ENCODE peak calls at places on chromosomes 4 and X, in five cellular contexts. X, Y, W, B and D are unnamed samples.

GRCh38 chr4:140083320-140083719 is 70.7 kb downstream of the MAML3 start:
- DNase-seq in X (no peak), Y (no peak), W (no peak), B (peak; percentile 83), D (no peak)

GRCh38 chrX:93673869-93674271 is at the start of gene FAM133A:
- DNase-seq in X (no peak), Y (no peak), W (no peak), B (peak; percentile 7), D (peak; percentile 39)

GRCh38 chrX:43581888-43582539 is 74.1 kb upstream of the MAOA start:
- DNase-seq in X (no peak), Y (no peak), W (no peak), B (peak; percentile 28), D (no peak)

GRCh38 chrX:47166126-47166525 is 21.1 kb downstream of the RBM10 start:
- DNase-seq in X (no peak), Y (no peak), W (no peak), B (peak; percentile 65), D (peak; percentile 18)

GRCh38 chr4:8224596-8225289 is 25.7 kb downstream of the SH3TC1 start:
- DNase-seq in X (no peak), Y (no peak), W (no peak), B (no peak), D (no peak)

GRCh38 chr4:151744614-151745013 is 16.2 kb downstream of the GATB start:
- DNase-seq in X (no peak), Y (no peak), W (no peak), B (peak; percentile 89), D (peak; percentile 92)

GRCh38 chr4:184328022-184328736 is 110.5 kb upstream of the ENPP6 start:
- DNase-seq in X (no peak), Y (peak; percentile 32), W (no peak), B (no peak), D (no peak)

GRCh38 chrX:153592966-153593688 is 5.8 kb downstream of the CCNQ start:
- DNase-seq in X (no peak), Y (no peak), W (no peak), B (no peak), D (no peak)

GRCh38 chrX:153946910-153947769 is 2.7 kb upstream of the RENBP start:
- DNase-seq in X (peak; percentile 56), Y (peak; percentile 77), W (peak; percentile 80), B (peak; percentile 93), D (peak; percentile 82)

GRCh38 chrX:23616361-23616760 is 50.9 kb upstream of the PRDX4 start:
- DNase-seq in X (no peak), Y (no peak), W (no peak), B (peak; percentile 47), D (peak; percentile 11)

GRCh38 chr4:47837582-47838294 is at the start of gene CORIN:
- DNase-seq in X (no peak), Y (no peak), W (peak; percentile 59), B (no peak), D (peak; percentile 16)

GRCh38 chr4:38489924-38490639 is 173.9 kb upstream of the KLF3 start:
- DNase-seq in X (no peak), Y (no peak), W (peak; percentile 31), B (peak; percentile 52), D (peak; percentile 74)

GRCh38 chrX:137427061-137427778 is 138.7 kb upstream of the ZIC3 start:
- DNase-seq in X (no peak), Y (peak; percentile 52), W (peak; percentile 39), B (no peak), D (no peak)

GRCh38 chr4:124278477-124278876 is 434.1 kb downstream of the ANKRD50 start:
- DNase-seq in X (no peak), Y (no peak), W (no peak), B (peak; percentile 89), D (peak; percentile 34)

GRCh38 chrX:132909643-132910042 is 48.8 kb downstream of the HS6ST2 start:
- DNase-seq in X (no peak), Y (no peak), W (no peak), B (peak; percentile 5), D (peak; percentile 51)

GRCh38 chr4:26080876-26081628 is 167.0 kb downstream of the SMIM20 start:
- DNase-seq in X (no peak), Y (no peak), W (no peak), B (no peak), D (no peak)

GRCh38 chr4:88522702-88523324 is 763 bp downstream of the PYURF start:
- DNase-seq in X (peak; percentile 3), Y (no peak), W (no peak), B (peak; percentile 43), D (peak; percentile 60)

GRCh38 chrX:41352329-41352801 is 18.4 kb downstream of the DDX3X start:
- DNase-seq in X (no peak), Y (no peak), W (no peak), B (no peak), D (peak; percentile 31)

GRCh38 chr4:76658231-76659102 is 223.4 kb downstream of the SHROOM3 start:
- DNase-seq in X (no peak), Y (no peak), W (no peak), B (peak; percentile 63), D (peak; percentile 86)

GRCh38 chr4:137955615-137956014 is 286.5 kb downstream of the SLC7A11 start:
- DNase-seq in X (no peak), Y (no peak), W (no peak), B (no peak), D (no peak)

GRCh38 chr4:137946423-137946822 is 295.7 kb downstream of the SLC7A11 start:
- DNase-seq in X (no peak), Y (no peak), W (no peak), B (peak; percentile 64), D (no peak)

GRCh38 chr4:137952116-137952515 is 290.0 kb downstream of the SLC7A11 start:
- DNase-seq in X (no peak), Y (no peak), W (no peak), B (no peak), D (no peak)

GRCh38 chr4:137949746-137950145 is 292.4 kb downstream of the SLC7A11 start:
- DNase-seq in X (no peak), Y (no peak), W (no peak), B (peak; percentile 88), D (no peak)

GRCh38 chr4:137950286-137950685 is 291.9 kb downstream of the SLC7A11 start:
- DNase-seq in X (no peak), Y (no peak), W (no peak), B (peak; percentile 91), D (no peak)
- H2BK12ac ChIP-seq in X (no peak overlapping the region), Y (no peak overlapping the region), W (no peak overlapping the region), B (no peak overlapping the region), D (no peak overlapping the region)

DNA sequence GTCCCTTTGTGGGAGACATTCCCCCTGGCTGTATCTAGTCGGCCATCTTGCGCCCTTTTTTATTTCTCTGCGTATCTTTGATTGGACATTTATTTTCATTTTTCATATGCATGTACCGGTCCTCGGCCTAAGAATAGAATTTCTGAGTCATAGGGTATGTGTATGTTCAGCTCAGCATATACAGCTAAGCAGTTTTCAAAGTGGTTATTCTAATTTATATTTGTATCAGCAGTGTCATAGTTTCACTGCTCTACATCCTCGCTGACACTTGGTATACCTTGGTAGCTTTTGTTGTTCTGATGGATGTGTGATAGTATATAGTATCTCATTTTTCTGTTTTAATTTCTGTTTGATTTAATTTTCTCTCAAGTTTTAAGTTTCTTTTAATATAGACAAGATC is 38.7 kb downstream of the BEX3 start:
- DNase-seq in X (no peak), Y (no peak), W (no peak), B (no peak), D (no peak)
- H2BK120ac ChIP-seq in X (no peak overlapping the region), Y (no peak overlapping the region), W (no peak overlapping the region), B (no peak overlapping the region), D (no peak overlapping the region)

GRCh38 chr4:73415807-73416238 is 11.7 kb downstream of the ALB start:
- DNase-seq in X (no peak), Y (no peak), W (no peak), B (no peak), D (no peak)

GRCh38 chr4:73416423-73417087 is 12.5 kb downstream of the ALB start:
- DNase-seq in X (no peak), Y (no peak), W (no peak), B (no peak), D (no peak)

GRCh38 chr4:73417973-73418372 is 13.9 kb downstream of the ALB start:
- DNase-seq in X (peak; percentile 4), Y (no peak), W (no peak), B (no peak), D (peak; percentile 2)

GRCh38 chr4:73418677-73419076 is 14.6 kb downstream of the ALB start:
- DNase-seq in X (no peak), Y (no peak), W (no peak), B (no peak), D (no peak)

GRCh38 chr4:73417342-73417741 is 13.3 kb downstream of the ALB start:
- DNase-seq in X (no peak), Y (no peak), W (no peak), B (no peak), D (no peak)
- H2BK12ac ChIP-seq in X (no peak overlapping the region), Y (no peak overlapping the region), W (no peak overlapping the region), B (no peak overlapping the region), D (no peak overlapping the region)

GRCh38 chr4:89745708-89746107 is 91.3 kb downstream of the SNCA start:
- DNase-seq in X (no peak), Y (no peak), W (no peak), B (no peak), D (no peak)
- H2BK120ac ChIP-seq in X (no peak overlapping the region), Y (no peak overlapping the region), W (no peak overlapping the region), B (no peak overlapping the region), D (no peak overlapping the region)

GRCh38 chr4:102531441-102531840 is 30.3 kb downstream of the NFKB1 start:
- DNase-seq in X (no peak), Y (no peak), W (no peak), B (no peak), D (no peak)
- H2BK12ac ChIP-seq in X (no peak overlapping the region), Y (no peak overlapping the region), W (no peak overlapping the region), B (no peak overlapping the region), D (no peak overlapping the region)

GRCh38 chr4:67721317-67721769 is 20.4 kb upstream of the UBA6 start:
- DNase-seq in X (no peak), Y (no peak), W (no peak), B (no peak), D (peak; percentile 9)

GRCh38 chr4:67714955-67715354 is 14.0 kb upstream of the UBA6 start:
- DNase-seq in X (no peak), Y (no peak), W (no peak), B (no peak), D (no peak)

GRCh38 chr4:67719953-67720617 is 19.1 kb upstream of the UBA6 start:
- DNase-seq in X (no peak), Y (no peak), W (no peak), B (no peak), D (no peak)

GRCh38 chr4:67714248-67714583 is 13.3 kb upstream of the UBA6 start:
- DNase-seq in X (no peak), Y (no peak), W (no peak), B (no peak), D (peak; percentile 63)

DNA sequence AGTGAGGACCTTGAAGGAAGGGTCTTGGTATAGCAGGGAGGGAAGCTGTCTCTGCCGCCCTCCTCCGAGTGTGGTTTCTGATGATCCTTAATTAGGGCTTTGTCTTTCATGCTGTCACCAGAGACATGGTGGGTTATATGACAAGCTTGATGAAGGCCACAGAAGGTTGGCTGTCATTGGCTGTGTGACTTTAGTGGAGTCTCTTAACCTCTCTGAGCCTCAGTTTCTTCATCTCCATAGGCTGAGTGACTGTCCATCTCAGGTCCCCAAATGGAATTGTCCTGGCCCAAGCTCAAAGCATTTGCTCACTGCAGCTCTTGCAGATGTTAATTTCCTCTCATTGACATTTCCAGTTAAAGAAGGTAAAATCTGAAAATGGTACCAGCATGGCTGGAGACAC is 16.6 kb upstream of the UBA6 start:
- DNase-seq in X (no peak), Y (no peak), W (no peak), B (no peak), D (no peak)
- H2BK120ac ChIP-seq in X (no peak overlapping the region), Y (no peak overlapping the region), W (no peak overlapping the region), B (no peak overlapping the region), D (no peak overlapping the region)